ENCODE peak calls at places on chromosomes 2 and 18, in nine cellular contexts. V, G, M, E, W, T, C, B and I are unnamed samples.
A peak's percentile ranks its signal among the peaks of the same experiment; 100 is the strongest.

GRCh38 chr18:23547306-23547705 is 39.0 kb downstream of the NPC1 start:
- DNase-seq in V (peak; percentile 19), T (peak; percentile 24), C (no peak), W (no peak), B (no peak), E (no peak), G (no peak), M (no peak), I (no peak)

GRCh38 chr2:191266201-191266600 is 21.0 kb downstream of the MYO1B start:
- DNase-seq in T (no peak), B (no peak), C (no peak), G (no peak), V (no peak), M (peak; percentile 54), E (no peak), W (no peak), I (no peak)

GRCh38 chr2:162416446-162416845 is 72.5 kb downstream of the GCA start:
- DNase-seq in G (no peak), C (no peak), E (no peak), W (no peak), M (no peak), T (no peak), B (no peak), V (no peak), I (no peak)

GRCh38 chr2:27082773-27083409 is 3.7 kb upstream of the KHK start:
- DNase-seq in E (no peak), T (no peak), M (no peak), B (no peak), V (no peak), G (no peak), C (no peak), W (no peak), I (no peak)

GRCh38 chr2:219254590-219255219 is 987 bp upstream of the TUBA4A start:
- DNase-seq in B (no peak), V (no peak), C (peak; percentile 35), T (no peak), G (no peak), W (no peak), E (no peak), M (peak; percentile 66), I (peak; percentile 56)

GRCh38 chr2:237431372-237431771 is 17.4 kb upstream of the COL6A3 start:
- DNase-seq in V (no peak), G (no peak), M (peak; percentile 94), C (no peak), E (no peak), W (no peak), B (no peak), T (peak; percentile 94), I (no peak)

GRCh38 chr18:77119851-77120491 is 12.6 kb downstream of the MBP start:
- DNase-seq in M (no peak), C (no peak), E (no peak), W (no peak), B (no peak), G (no peak), V (no peak), T (no peak), I (peak; percentile 39)

GRCh38 chr2:174171686-174172445 is 76.5 kb downstream of the OLA1 start:
- DNase-seq in V (no peak), T (no peak), M (no peak), C (no peak), G (no peak), B (peak; percentile 33), E (no peak), W (no peak), I (no peak)

GRCh38 chr18:58174285-58174684 is 130.3 kb downstream of the NEDD4L start:
- DNase-seq in T (no peak), E (no peak), W (no peak), B (peak; percentile 68), V (no peak), C (no peak), G (no peak), M (no peak), I (no peak)

GRCh38 chr2:238418999-238419546 is 7.7 kb upstream of the ASB1 start:
- DNase-seq in T (no peak), B (no peak), E (no peak), M (no peak), G (no peak), V (no peak), W (no peak), C (no peak), I (no peak)

GRCh38 chr2:56168163-56168562 is 15.6 kb upstream of the CCDC85A start:
- DNase-seq in G (no peak), T (peak; percentile 60), C (no peak), W (no peak), B (no peak), M (peak; percentile 64), E (peak; percentile 40), V (no peak), I (no peak)

GRCh38 chr2:215680605-215681598 is 245.0 kb upstream of the FN1 start:
- DNase-seq in G (no peak), C (peak; percentile 45), M (peak; percentile 93), B (no peak), W (no peak), T (peak; percentile 88), E (peak; percentile 55), V (no peak), I (no peak)

GRCh38 chr18:37537868-37538525 is 27.6 kb downstream of the CELF4 start:
- DNase-seq in G (peak; percentile 86), T (peak; percentile 41), M (peak; percentile 83), W (peak; percentile 91), B (peak; percentile 90), V (peak; percentile 37), C (peak; percentile 36), E (peak; percentile 87), I (peak; percentile 62)

GRCh38 chr18:31618801-31619200 is 27.1 kb downstream of the TTR start:
- DNase-seq in W (no peak), T (no peak), M (no peak), C (no peak), E (no peak), V (no peak), G (no peak), B (no peak), I (no peak)

GRCh38 chr18:31619291-31619690 is 27.6 kb downstream of the TTR start:
- DNase-seq in V (no peak), G (no peak), B (no peak), W (no peak), T (peak; percentile 6), M (no peak), C (no peak), E (no peak), I (no peak)

GRCh38 chr18:31614044-31614443 is 22.4 kb downstream of the TTR start:
- DNase-seq in W (no peak), E (no peak), C (no peak), V (no peak), M (no peak), T (no peak), B (no peak), G (no peak), I (no peak)

GRCh38 chr18:31616586-31616985 is 24.9 kb downstream of the TTR start:
- DNase-seq in W (no peak), B (no peak), E (no peak), T (no peak), G (no peak), V (no peak), M (no peak), C (no peak), I (no peak)

DNA sequence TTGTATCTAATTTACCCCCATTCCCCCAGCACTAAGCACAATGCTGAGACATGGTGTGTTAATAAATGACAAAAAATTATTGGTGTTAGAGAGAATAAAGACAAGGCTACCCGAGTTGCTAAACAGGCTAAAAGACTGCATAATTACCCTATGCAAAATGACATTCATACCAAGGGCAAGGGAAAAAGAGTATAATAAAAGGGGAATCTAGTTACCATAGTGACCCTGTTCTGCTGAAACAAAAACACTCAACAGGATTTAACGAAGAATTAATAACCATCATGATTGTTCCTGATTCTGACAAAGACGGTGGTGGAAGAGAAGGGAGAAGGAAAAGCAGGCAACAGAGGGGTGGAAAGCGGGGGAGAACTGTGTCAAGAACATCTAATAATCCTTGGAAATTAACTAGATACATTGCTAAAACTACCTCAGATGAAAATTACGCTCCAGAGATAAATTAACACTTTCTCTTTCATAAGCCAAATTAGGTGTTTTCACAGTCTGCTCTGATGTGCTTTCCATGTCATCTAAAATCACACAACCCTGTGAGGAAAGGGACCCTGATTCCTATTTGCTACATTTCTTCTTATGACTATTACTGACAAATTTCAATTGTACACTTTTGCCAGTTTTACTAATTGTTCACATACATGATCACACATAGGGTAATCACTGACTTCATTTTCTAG is 25.5 kb downstream of the TTR start:
- DNase-seq in W (no peak), T (no peak), C (no peak), B (no peak), E (no peak), G (no peak), M (no peak), V (no peak), I (no peak)
- H3K4me2 ChIP-seq in W (no peak overlapping the region), T (no peak overlapping the region), C (no peak overlapping the region), B (no peak overlapping the region), E (no peak overlapping the region), G (no peak overlapping the region), M (no peak overlapping the region), V (no peak overlapping the region), I (no peak overlapping the region)

GRCh38 chr2:240236217-240237111 is 96.0 kb upstream of the OTOS start:
- DNase-seq in M (no peak), G (peak; percentile 32), C (peak; percentile 33), T (no peak), V (no peak), W (peak; percentile 55), E (no peak), B (no peak), I (no peak)
- TF ChIP-seq EZH2phosphoT487 in M (no peak), G (no peak), C (no peak), T (no peak), V (no peak), W (no peak), E (no peak), B (no peak), I (no peak)

GRCh38 chr2:25323612-25324189 is 18.0 kb downstream of the DNMT3A start:
- DNase-seq in T (no peak), E (no peak), W (no peak), G (no peak), M (no peak), C (no peak), B (no peak), V (no peak), I (no peak)
- H3K4me2 ChIP-seq in T (no peak overlapping the region), E (peak overlapping the region; percentile 28), W (no peak overlapping the region), G (no peak overlapping the region), M (no peak overlapping the region), C (no peak overlapping the region), B (no peak overlapping the region), V (no peak overlapping the region), I (no peak overlapping the region)

GRCh38 chr2:74440378-74441110 is 1.2 kb downstream of the RTKN start:
- DNase-seq in T (peak; percentile 82), M (peak; percentile 93), V (peak; percentile 80), W (peak; percentile 99), G (peak; percentile 94), C (peak; percentile 47), E (peak; percentile 97), B (peak; percentile 95), I (peak; percentile 58)

GRCh38 chr2:74440005-74440377 is 1.7 kb downstream of the RTKN start:
- DNase-seq in B (peak; percentile 40), M (peak; percentile 81), G (peak; percentile 69), T (no peak), E (peak; percentile 75), V (no peak), W (peak; percentile 84), C (no peak), I (no peak)

GRCh38 chr2:74441111-74441689 is 537 bp downstream of the RTKN start:
- DNase-seq in C (no peak), T (no peak), M (no peak), V (no peak), B (peak; percentile 45), W (no peak), G (peak; percentile 70), E (no peak), I (no peak)

GRCh38 chr2:74439373-74440004 is 2.2 kb downstream of the RTKN start:
- DNase-seq in C (no peak), E (no peak), V (no peak), B (no peak), W (no peak), G (peak; percentile 7), T (no peak), M (no peak), I (no peak)

GRCh38 chr2:74441690-74442482 is at the start of gene RTKN:
- DNase-seq in E (peak; percentile 88), M (peak; percentile 41), C (peak; percentile 37), V (peak; percentile 82), G (peak; percentile 84), B (peak; percentile 92), T (peak; percentile 83), W (no peak), I (no peak)
- TF ChIP-seq EZH2phosphoT487 in E (no peak), M (no peak), C (no peak), V (no peak), G (peak; percentile 25), B (no peak), T (peak; percentile 52), W (no peak), I (no peak)